ENCODE peak calls at places on chromosomes 4 and X, in six cellular contexts. W is fibroblast of lung, G is left lung, D is suprapubic skin, B is kidney, Q is GM23338. H is an unnamed sample. For H3K4me1, the result is how much of the 10 kb centered on the place peaks cover.

GRCh38 chr4:102324725-102325124 is 20.6 kb downstream of the SLC39A8 start:
- DNase-seq in Q (no peak), D (no peak), G (no peak), B (no peak), W (no peak), H (no peak)

GRCh38 chr4:151043803-151044535 is 28.9 kb upstream of the LRBA start:
- DNase-seq in B (no peak), G (no peak), W (no peak), D (no peak), Q (no peak), H (no peak)

GRCh38 chr4:136935305-136935704 is 597.0 kb downstream of the PCDH18 start:
- DNase-seq in D (no peak), W (no peak), G (no peak), Q (no peak), B (no peak), H (no peak)

GRCh38 chrX:12901486-12901885 is 4.9 kb upstream of the TLR8 start:
- DNase-seq in W (peak), D (peak), G (peak), Q (peak), B (peak), H (peak)

GRCh38 chr4:69881173-69881773 is 21.3 kb upstream of the SULT1E1 start:
- DNase-seq in G (peak), B (no peak), W (peak), Q (peak), D (no peak), H (peak)

GRCh38 chrX:71198066-71198465 is 25.0 kb upstream of the GJB1 start:
- DNase-seq in W (no peak), Q (no peak), B (no peak), D (no peak), G (no peak), H (no peak)

GRCh38 chrX:26026179-26026578 is 112.0 kb upstream of the MAGEB18 start:
- DNase-seq in D (no peak), Q (no peak), B (no peak), G (no peak), W (peak), H (no peak)

GRCh38 chr4:2136736-2137135 is 77.6 kb downstream of the NAT8L start:
- DNase-seq in Q (no peak), B (no peak), G (no peak), D (no peak), W (no peak), H (no peak)

GRCh38 chr4:4344915-4345527 is 41.9 kb upstream of the NSG1 start:
- DNase-seq in B (no peak), Q (no peak), D (no peak), G (no peak), W (no peak), H (no peak)

GRCh38 chr4:73388887-73389286 is 15.2 kb upstream of the ALB start:
- DNase-seq in B (no peak), D (no peak), W (no peak), Q (no peak), G (no peak), H (no peak)

GRCh38 chr4:183657564-183657963 is 1.4 kb downstream of the RWDD4 start:
- DNase-seq in W (no peak), B (no peak), Q (no peak), D (no peak), G (no peak), H (no peak)

GRCh38 chrX:134764202-134764785 is 106.0 kb upstream of the PLAC1 start:
- DNase-seq in W (peak), D (no peak), Q (peak), B (no peak), G (no peak), H (no peak)

GRCh38 chrX:51456814-51457213 is 39.6 kb downstream of the NUDT11 start:
- DNase-seq in G (no peak), D (no peak), B (no peak), W (no peak), Q (peak), H (no peak)

GRCh38 chrX:31213941-31214340 is 142.1 kb upstream of the FTHL17 start:
- DNase-seq in W (peak), B (no peak), Q (peak), G (no peak), D (no peak), H (no peak)

GRCh38 chr4:170259631-170260153 is 169.9 kb upstream of the AADAT start:
- DNase-seq in D (peak), W (peak), B (no peak), G (peak), Q (peak), H (peak)

GRCh38 chr4:1244978-1245471 is 3.9 kb downstream of the CTBP1 start:
- DNase-seq in B (no peak), W (no peak), G (peak), Q (no peak), D (peak), H (no peak)

GRCh38 chr4:66590488-66591215 is 920.4 kb upstream of the EPHA5 start:
- DNase-seq in B (no peak), D (no peak), W (peak), G (no peak), Q (no peak), H (no peak)

GRCh38 chrX:40207626-40208025 is 109.9 kb upstream of the BCOR start:
- DNase-seq in G (no peak), Q (no peak), D (no peak), W (no peak), B (no peak), H (no peak)

GRCh38 chr4:173318648-173319211 is 15.4 kb downstream of the HMGB2 start:
- DNase-seq in G (no peak), W (peak), Q (peak), B (no peak), D (no peak), H (no peak)

GRCh38 chr4:8726344-8726851 is 133.8 kb downstream of the CPZ start:
- DNase-seq in B (peak), Q (no peak), W (no peak), G (no peak), D (peak), H (peak)

GRCh38 chr4:149031399-149031798 is 589.2 kb upstream of the NR3C2 start:
- DNase-seq in D (no peak), B (no peak), W (peak), G (no peak), Q (peak), H (no peak)

GRCh38 chrX:77014655-77015377 is 432.4 kb upstream of the FGF16 start:
- DNase-seq in W (no peak), Q (peak), B (no peak), D (no peak), G (no peak), H (no peak)

GRCh38 chr4:23023666-23024065 is 330.9 kb downstream of the GBA3 start:
- DNase-seq in D (no peak), Q (no peak), W (no peak), B (no peak), G (no peak), H (no peak)

GRCh38 chr4:23016981-23017380 is 324.2 kb downstream of the GBA3 start:
- DNase-seq in Q (no peak), G (no peak), B (no peak), D (no peak), W (no peak), H (no peak)

GRCh38 chr4:23023121-23023520 is 330.4 kb downstream of the GBA3 start:
- DNase-seq in D (no peak), B (no peak), W (no peak), G (no peak), Q (no peak), H (no peak)

GRCh38 chr4:23021040-23021439 is 328.3 kb downstream of the GBA3 start:
- DNase-seq in D (no peak), B (no peak), W (no peak), G (no peak), Q (no peak), H (no peak)

DNA sequence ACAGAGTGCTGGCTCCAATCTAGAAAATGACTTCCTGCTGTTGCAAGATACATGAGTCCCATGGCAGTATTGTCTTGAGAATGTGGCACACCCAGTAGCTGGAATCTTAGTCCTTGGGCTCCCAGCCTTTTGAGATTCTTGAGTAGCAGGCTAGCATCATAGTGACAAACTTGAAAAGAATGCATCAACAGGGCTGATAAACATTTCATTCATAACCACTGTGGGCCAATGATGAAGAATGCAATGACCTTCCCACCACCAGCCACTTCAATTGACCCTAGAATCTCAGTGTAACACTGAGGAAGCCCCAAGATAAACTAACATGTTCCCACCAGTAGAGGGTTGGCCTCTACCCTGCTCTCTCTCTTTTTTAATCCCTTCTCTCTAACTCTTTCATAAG is 329.3 kb downstream of the GBA3 start:
- DNase-seq in Q (no peak), D (no peak), B (no peak), W (peak), G (no peak), H (no peak)
- TF ChIP-seq CTCF in Q (no peak), D (no peak), B (no peak), W (no peak), G (no peak), H (no peak)

GRCh38 chr4:53307819-53308773 is 57.8 kb downstream of the SCFD2 start:
- DNase-seq in Q (no peak), D (no peak), G (no peak), B (no peak), W (peak), H (no peak)
- H3K4me1 ChIP-seq in Q (under half), D (under half), G (under half), B (under half), W (under half), H (under half)

DNA sequence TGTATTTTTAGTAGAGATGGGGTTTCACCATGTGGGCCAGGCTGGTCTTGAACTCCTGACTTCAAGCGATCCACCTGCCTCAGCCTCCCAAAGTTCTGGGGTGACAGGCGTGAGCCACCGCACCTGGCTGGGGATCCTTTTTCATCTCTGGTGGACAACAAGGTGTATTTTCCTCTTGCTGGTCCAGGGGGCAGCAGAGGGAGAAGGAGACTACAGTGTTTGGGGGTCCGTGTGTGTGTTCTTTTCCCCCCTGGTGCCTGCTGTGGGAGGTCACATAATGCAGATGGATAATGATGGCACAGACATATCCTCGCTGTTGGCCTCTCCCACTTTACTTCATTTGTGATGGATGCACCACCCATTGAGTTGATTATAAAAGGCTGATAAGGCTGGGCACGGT is 39.0 kb upstream of the CD99 start:
- DNase-seq in D (no peak), B (no peak), W (no peak), Q (peak), G (no peak), H (no peak)
- TF ChIP-seq CTCF in D (no peak), B (no peak), W (no peak), Q (peak), G (no peak), H (no peak)

GRCh38 chr4:43325220-43325967 is 432.9 kb downstream of the GRXCR1 start:
- DNase-seq in Q (no peak), W (peak), G (no peak), D (no peak), B (no peak), H (no peak)
- H3K4me1 ChIP-seq in Q (under half), W (under half), G (under half), D (under half), B (under half), H (under half)

DNA sequence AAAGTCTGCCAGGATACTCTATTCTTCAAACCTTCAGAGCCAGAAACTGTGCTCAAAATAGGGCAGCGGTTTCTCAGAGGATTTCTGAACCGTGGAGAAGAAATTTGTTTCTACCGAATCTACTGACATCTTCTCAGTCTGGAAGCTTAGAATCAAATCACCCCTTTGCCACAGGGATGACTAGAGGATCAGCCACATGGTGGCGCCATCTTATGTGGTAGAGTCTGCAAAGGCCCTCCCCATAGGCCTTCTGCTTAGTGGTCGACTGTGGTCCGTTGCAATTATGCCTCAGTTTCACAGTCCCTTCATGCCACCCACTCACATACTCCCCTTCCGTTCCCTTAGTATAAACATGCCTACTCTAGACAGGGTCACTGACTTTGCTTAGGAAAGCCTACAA is 680.7 kb upstream of the SPANXN1 start:
- DNase-seq in Q (no peak), D (no peak), B (no peak), W (no peak), G (no peak), H (no peak)
- TF ChIP-seq CTCF in Q (no peak), D (no peak), B (no peak), W (no peak), G (no peak), H (no peak)

GRCh38 chr4:48043504-48043903 is 26.9 kb downstream of the NIPAL1 start:
- DNase-seq in D (no peak), B (no peak), W (no peak), Q (no peak), G (no peak), H (no peak)
- H3K4me1 ChIP-seq in D (under half), B (under half), W (under half), Q (under half), G (under half), H (under half)